ENCODE peak calls at places on chromosomes 6 and 20, in eight cellular contexts. I, K, D, G, X, O, H and P are unnamed samples. For H3K4me1, the result is how much of the 10 kb centered on the place peaks cover.

GRCh38 chr6:45697605-45698004 is 318.1 kb downstream of the CLIC5 start:
- DNase-seq in I (no peak), K (no peak), D (no peak), G (no peak), X (no peak), O (no peak), H (no peak), P (no peak)

GRCh38 chr6:43973351-43973750 is 153.9 kb downstream of the MRPL14 start:
- DNase-seq in I (no peak), K (peak), D (no peak), G (no peak), X (peak), O (no peak), H (no peak), P (no peak)

GRCh38 chr6:163319609-163320366 is 94.7 kb upstream of the QKI start:
- DNase-seq in I (no peak), K (no peak), D (no peak), G (no peak), X (no peak), O (no peak), H (no peak), P (no peak)

GRCh38 chr6:126118058-126118759 is 131.9 kb downstream of the TRMT11 start:
- DNase-seq in I (no peak), K (no peak), D (no peak), G (no peak), X (no peak), O (peak), H (no peak), P (no peak)

GRCh38 chr6:7213416-7213815 is 99.6 kb downstream of the SSR1 start:
- DNase-seq in I (no peak), K (no peak), D (no peak), G (no peak), X (no peak), O (no peak), H (no peak), P (no peak)

GRCh38 chr6:149544646-149545257 is 1.1 kb downstream of the PPIL4 start:
- DNase-seq in I (no peak), K (no peak), D (no peak), G (no peak), X (no peak), O (no peak), H (no peak), P (no peak)

GRCh38 chr6:130717657-130718056 is 109.5 kb upstream of the SMLR1 start:
- DNase-seq in I (no peak), K (no peak), D (no peak), G (no peak), X (no peak), O (no peak), H (no peak), P (no peak)

GRCh38 chr6:154937306-154938244 is 57.5 kb upstream of the TIAM2 start:
- DNase-seq in I (no peak), K (no peak), D (no peak), G (no peak), X (no peak), O (no peak), H (no peak), P (no peak)

GRCh38 chr20:25041813-25042530 is 16.0 kb downstream of the ACSS1 start:
- DNase-seq in I (no peak), K (no peak), D (no peak), G (no peak), X (no peak), O (no peak), H (no peak), P (no peak)

GRCh38 chr6:86683132-86683908 is 254.0 kb upstream of the HTR1E start:
- DNase-seq in I (no peak), K (no peak), D (no peak), G (no peak), X (no peak), O (peak), H (no peak), P (no peak)

GRCh38 chr6:116580198-116580597 is 8.9 kb downstream of the RWDD1 start:
- DNase-seq in I (no peak), K (no peak), D (no peak), G (no peak), X (no peak), O (no peak), H (no peak), P (no peak)

GRCh38 chr6:45548657-45549515 is 171.2 kb upstream of the SUPT3H start:
- DNase-seq in I (peak), K (no peak), D (no peak), G (no peak), X (no peak), O (no peak), H (no peak), P (no peak)

GRCh38 chr6:109867009-109867969 is 110.8 kb upstream of the GPR6 start:
- DNase-seq in I (no peak), K (peak), D (no peak), G (no peak), X (no peak), O (no peak), H (no peak), P (peak)

GRCh38 chr20:54356726-54357235 is 118.6 kb upstream of the DOK5 start:
- DNase-seq in I (no peak), K (no peak), D (no peak), G (no peak), X (no peak), O (no peak), H (no peak), P (no peak)

GRCh38 chr20:24872291-24873014 is 76.6 kb upstream of the CST7 start:
- DNase-seq in I (no peak), K (no peak), D (peak), G (no peak), X (no peak), O (no peak), H (no peak), P (peak)

GRCh38 chr6:14077193-14077853 is 40.2 kb upstream of the CD83 start:
- DNase-seq in I (no peak), K (no peak), D (no peak), G (no peak), X (no peak), O (no peak), H (no peak), P (no peak)

GRCh38 chr20:63857751-63858392 is 3.4 kb upstream of the ABHD16B start:
- DNase-seq in I (no peak), K (no peak), D (peak), G (no peak), X (peak), O (no peak), H (no peak), P (no peak)

GRCh38 chr6:113565306-113565705 is 291.8 kb upstream of the MARCKS start:
- DNase-seq in I (no peak), K (no peak), D (no peak), G (no peak), X (no peak), O (no peak), H (no peak), P (no peak)
- H3K4me3 ChIP-seq in I (no peak), K (peak), D (no peak), G (no peak), X (peak), O (no peak), H (no peak), P (peak)

DNA sequence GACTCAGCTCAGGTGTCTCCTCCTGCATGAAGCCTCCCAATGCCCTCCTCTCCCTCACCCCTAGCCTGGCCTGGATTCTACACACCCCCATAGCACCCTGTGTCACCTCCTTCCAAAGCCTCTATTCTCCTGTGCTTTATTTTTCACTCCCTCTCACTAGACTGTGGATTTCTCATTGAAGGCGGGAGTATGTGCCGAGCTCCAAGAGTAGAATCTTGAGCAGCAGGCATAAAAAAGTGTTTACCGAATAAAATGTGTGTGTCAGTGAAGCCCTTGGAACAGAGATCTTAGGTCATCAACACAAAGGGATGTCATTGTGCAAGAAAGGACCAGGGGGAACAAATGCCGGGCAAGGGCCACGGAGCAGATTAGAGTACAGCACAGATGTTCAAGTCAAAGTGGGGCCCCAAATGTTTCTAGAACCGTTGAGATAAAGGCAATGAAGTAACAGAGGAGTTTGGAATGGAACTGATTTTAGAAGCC is 106.1 kb upstream of the TMEM170B start:
- DNase-seq in I (no peak), K (no peak), D (no peak), G (no peak), X (no peak), O (no peak), H (peak), P (no peak)
- H3K4me1 ChIP-seq in I (under half), K (under half), D (under half), G (half or more), X (under half), O (under half), H (half or more), P (under half)

DNA sequence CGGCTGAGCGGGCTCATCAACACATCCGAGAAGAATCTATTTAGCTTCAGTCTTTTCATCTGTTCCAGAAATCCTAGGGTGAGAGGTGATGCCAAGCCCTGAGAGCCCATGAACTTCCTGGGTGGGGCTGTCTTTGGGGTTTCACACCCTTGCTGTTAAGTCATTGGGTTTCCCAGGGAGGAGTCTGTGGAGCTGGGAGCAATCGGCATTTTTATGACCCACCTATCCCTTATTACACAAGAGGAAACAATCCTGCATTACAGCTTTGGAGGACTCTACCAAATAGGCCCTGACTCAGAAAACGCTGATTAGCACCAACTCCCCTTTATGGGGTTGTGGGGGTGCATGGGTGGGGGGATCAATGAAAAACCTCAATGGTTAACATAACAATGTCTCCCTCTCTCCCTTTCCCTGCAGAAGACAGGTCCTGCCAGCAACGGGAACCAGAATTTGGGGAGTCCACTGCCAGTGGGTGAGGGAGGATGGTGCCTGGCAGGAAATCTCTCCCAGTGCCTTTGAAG is 46.3 kb downstream of the EZR start:
- DNase-seq in I (peak), K (no peak), D (no peak), G (no peak), X (no peak), O (no peak), H (no peak), P (peak)
- TF ChIP-seq EP300 in I (peak), K (no peak), D (no peak), G (no peak), X (no peak), O (no peak), H (no peak), P (no peak)

GRCh38 chr6:123589973-123590372 is 46.8 kb downstream of the TRDN start:
- DNase-seq in I (no peak), K (no peak), D (no peak), G (no peak), X (no peak), O (no peak), H (no peak), P (no peak)

GRCh38 chr6:123589317-123589716 is 47.4 kb downstream of the TRDN start:
- DNase-seq in I (no peak), K (no peak), D (no peak), G (no peak), X (no peak), O (no peak), H (no peak), P (no peak)

GRCh38 chr6:123592426-123592825 is 44.3 kb downstream of the TRDN start:
- DNase-seq in I (no peak), K (no peak), D (no peak), G (no peak), X (no peak), O (no peak), H (no peak), P (no peak)

GRCh38 chr6:123588546-123588895 is 48.2 kb downstream of the TRDN start:
- DNase-seq in I (no peak), K (no peak), D (no peak), G (no peak), X (no peak), O (no peak), H (no peak), P (no peak)

DNA sequence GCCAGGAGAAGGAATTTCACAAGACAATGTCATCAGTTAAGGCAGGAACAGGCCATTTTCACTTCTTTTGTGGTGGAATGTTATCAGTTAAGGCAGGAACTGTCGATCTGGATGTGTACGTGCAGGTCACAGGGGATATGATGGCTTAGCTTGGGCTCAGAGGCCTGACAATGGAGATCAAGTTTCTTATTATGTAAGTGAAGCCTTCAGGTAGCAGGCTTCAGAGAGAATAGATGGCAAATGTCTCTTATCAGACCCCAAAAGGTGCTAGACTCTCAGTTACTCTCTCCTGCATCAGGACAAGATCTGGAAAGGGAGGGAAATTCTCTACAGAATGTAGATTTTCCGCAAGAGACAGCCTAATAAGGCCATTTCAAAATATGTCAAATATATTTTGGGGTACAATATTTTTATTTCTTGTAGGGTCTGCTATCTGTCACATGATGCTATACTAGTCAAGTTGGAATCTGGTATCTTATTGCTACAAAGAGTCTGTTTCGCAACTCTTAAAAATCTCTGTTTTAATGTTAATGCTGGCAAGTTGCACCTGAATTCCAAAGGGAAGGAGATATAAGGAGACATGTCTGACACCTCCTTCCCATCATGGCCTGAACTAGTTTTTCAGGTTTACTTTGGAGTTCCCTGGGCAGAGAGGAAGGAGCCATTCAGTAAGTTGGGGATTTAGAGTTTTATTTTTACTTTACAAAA is 48.8 kb downstream of the TRDN start:
- DNase-seq in I (no peak), K (no peak), D (no peak), G (no peak), X (no peak), O (no peak), H (no peak), P (no peak)
- H3K4me3 ChIP-seq in I (no peak), K (no peak), D (no peak), G (no peak), X (no peak), O (no peak), H (no peak), P (no peak)

DNA sequence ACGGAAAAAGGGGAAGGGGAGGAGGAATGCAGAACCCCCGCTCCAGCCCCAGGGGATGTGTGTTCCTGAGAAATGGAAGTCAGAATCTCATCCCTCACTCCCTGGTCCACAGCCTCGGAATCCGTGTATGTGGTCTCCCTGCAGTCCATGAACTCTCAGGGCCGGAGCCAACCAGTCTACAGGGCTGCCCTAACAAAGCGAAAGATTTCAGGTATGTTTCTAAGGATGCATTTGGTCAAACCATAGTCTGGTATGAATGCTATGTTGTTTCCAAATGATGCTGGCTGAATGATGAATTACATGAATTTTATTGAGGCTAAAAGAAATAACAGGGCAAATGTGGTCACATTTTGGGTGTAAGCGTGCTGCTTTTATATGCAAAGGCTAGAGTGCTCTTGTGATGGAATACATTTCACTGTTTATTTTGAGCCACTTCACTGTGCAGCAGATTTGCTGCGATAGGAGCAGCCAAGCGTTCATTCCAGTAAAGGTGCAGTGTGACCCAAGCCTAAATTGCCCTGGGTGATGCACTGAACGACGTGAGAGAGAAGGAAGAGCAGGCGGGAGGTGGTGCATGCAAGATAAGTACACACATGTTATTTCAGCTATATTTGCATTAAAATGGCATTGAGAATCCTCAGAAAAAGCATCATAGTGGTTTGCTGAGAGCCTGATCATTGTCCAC is 52.4 kb downstream of the FNDC1 start:
- DNase-seq in I (no peak), K (no peak), D (no peak), G (no peak), X (no peak), O (no peak), H (no peak), P (no peak)
- H3K4me1 ChIP-seq in I (under half), K (under half), D (under half), G (under half), X (under half), O (under half), H (under half), P (under half)

GRCh38 chr6:168717491-168717890 is 276.5 kb downstream of the SMOC2 start:
- DNase-seq in I (no peak), K (no peak), D (no peak), G (no peak), X (no peak), O (no peak), H (no peak), P (no peak)
- TF ChIP-seq EP300 in I (no peak), K (no peak), D (no peak), G (no peak), X (no peak), O (no peak), H (no peak), P (no peak)

GRCh38 chr20:40683894-40684268 is 5.2 kb downstream of the MAFB start:
- DNase-seq in I (no peak), K (no peak), D (no peak), G (no peak), X (no peak), O (no peak), H (no peak), P (no peak)
- H3K4me3 ChIP-seq in I (peak), K (peak), D (no peak), G (no peak), X (peak), O (no peak), H (no peak), P (peak)